ENCODE peak calls at places on chromosomes 12 and 14, in seven cellular contexts. K is NB4, E is IMR-90, A is prostate gland, I is thyroid gland, G is body of pancreas, W is GM12878. T is an unnamed sample.

GRCh38 chr12:91098942-91099341 is 12.4 kb downstream of the LUM start:
- DNase-seq in K (no peak), E (peak; percentile 93), A (no peak), I (no peak), G (no peak), W (no peak), T (no peak)

GRCh38 chr12:172732-173161 is 41.2 kb downstream of the SLC6A12 start:
- DNase-seq in K (peak; percentile 73), E (no peak), A (no peak), I (no peak), G (no peak), W (no peak), T (no peak)

GRCh38 chr14:82003418-82003817 is 469.8 kb upstream of the SEL1L start:
- DNase-seq in K (no peak), E (no peak), A (no peak), I (no peak), G (no peak), W (no peak), T (no peak)

GRCh38 chr14:76101980-76102379 is 49.7 kb upstream of the GPATCH2L start:
- DNase-seq in K (no peak), E (no peak), A (no peak), I (no peak), G (no peak), W (no peak), T (no peak)

GRCh38 chr14:31834616-31835015 is 242.5 kb upstream of the ARHGAP5 start:
- DNase-seq in K (no peak), E (peak; percentile 52), A (no peak), I (peak; percentile 7), G (no peak), W (no peak), T (no peak)

GRCh38 chr14:101808020-101808641 is 46.6 kb downstream of the PPP2R5C start:
- DNase-seq in K (peak; percentile 23), E (no peak), A (no peak), I (no peak), G (peak; percentile 58), W (no peak), T (no peak)

GRCh38 chr12:122486805-122487426 is 13.8 kb downstream of the ZCCHC8 start:
- DNase-seq in K (no peak), E (no peak), A (no peak), I (no peak), G (no peak), W (no peak), T (no peak)

GRCh38 chr12:60174476-60174875 is 578.6 kb downstream of the SLC16A7 start:
- DNase-seq in K (no peak), E (peak; percentile 55), A (no peak), I (no peak), G (no peak), W (no peak), T (no peak)

GRCh38 chr12:115660211-115660805 is 617.2 kb downstream of the MED13L start:
- DNase-seq in K (no peak), E (no peak), A (no peak), I (no peak), G (no peak), W (no peak), T (peak; percentile 31)

GRCh38 chr12:558595-558994 is 98.9 kb downstream of the B4GALNT3 start:
- DNase-seq in K (no peak), E (no peak), A (no peak), I (no peak), G (no peak), W (no peak), T (no peak)

GRCh38 chr12:62655524-62656160 is 189.0 kb downstream of the MON2 start:
- DNase-seq in K (no peak), E (no peak), A (no peak), I (no peak), G (no peak), W (no peak), T (no peak)

GRCh38 chr12:58882796-58883195 is 37.5 kb downstream of the LRIG3 start:
- DNase-seq in K (no peak), E (no peak), A (no peak), I (no peak), G (no peak), W (no peak), T (no peak)

GRCh38 chr12:120710805-120711296 is 593 bp downstream of the UNC119B start:
- DNase-seq in K (peak; percentile 72), E (no peak), A (no peak), I (peak; percentile 71), G (peak; percentile 23), W (no peak), T (no peak)

GRCh38 chr12:31105668-31106067 is 32.0 kb downstream of the DDX11 start:
- DNase-seq in K (no peak), E (no peak), A (no peak), I (no peak), G (no peak), W (no peak), T (no peak)

GRCh38 chr12:111926631-111927030 is 84.6 kb downstream of the MAPKAPK5 start:
- DNase-seq in K (no peak), E (no peak), A (no peak), I (no peak), G (no peak), W (no peak), T (no peak)

GRCh38 chr14:58415636-58416559 is 11.4 kb downstream of the TIMM9 start:
- DNase-seq in K (no peak), E (no peak), A (no peak), I (no peak), G (no peak), W (no peak), T (no peak)
- TF ChIP-seq CTCF in K (no peak), E (no peak), A (no peak), I (no peak), G (no peak), W (no peak), T (no peak)

GRCh38 chr12:118061011-118061875 is at the start of gene WSB2:
- DNase-seq in K (peak; percentile 59), E (peak; percentile 50), A (peak; percentile 70), I (peak; percentile 79), G (peak; percentile 65), W (no peak), T (peak; percentile 70)
- TF ChIP-seq POLR2A in K (no peak), E (peak; percentile 68), A (no peak), I (no peak), G (no peak), W (peak; percentile 50), T (no peak)

GRCh38 chr12:41512531-41512930 is 324.4 kb downstream of the PDZRN4 start:
- DNase-seq in K (no peak), E (no peak), A (no peak), I (no peak), G (no peak), W (no peak), T (no peak)

GRCh38 chr12:41511247-41511646 is 323.1 kb downstream of the PDZRN4 start:
- DNase-seq in K (no peak), E (no peak), A (no peak), I (no peak), G (no peak), W (no peak), T (no peak)

GRCh38 chr12:41515953-41516352 is 327.8 kb downstream of the PDZRN4 start:
- DNase-seq in K (no peak), E (no peak), A (no peak), I (no peak), G (no peak), W (no peak), T (no peak)

GRCh38 chr12:41514050-41514449 is 325.9 kb downstream of the PDZRN4 start:
- DNase-seq in K (no peak), E (no peak), A (no peak), I (no peak), G (no peak), W (no peak), T (no peak)

DNA sequence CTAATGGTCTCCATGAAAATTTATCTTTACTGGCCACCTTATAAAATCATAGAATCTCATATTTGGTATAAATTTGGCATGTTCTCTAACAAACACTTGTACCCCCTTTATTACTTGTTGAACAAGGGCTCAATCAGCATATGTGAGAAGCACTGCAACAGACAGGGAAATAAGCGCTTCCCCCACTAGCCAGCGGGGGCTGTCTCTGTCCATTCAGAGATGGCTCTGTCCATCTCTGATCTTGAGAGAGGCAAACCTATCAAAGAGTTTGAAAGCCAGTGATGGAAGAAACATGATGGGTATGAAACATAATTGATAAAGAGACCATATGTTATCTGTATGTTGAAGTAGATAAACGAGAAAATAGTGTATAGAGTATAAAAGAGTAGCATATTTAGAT is 326.8 kb downstream of the PDZRN4 start:
- DNase-seq in K (peak; percentile 14), E (no peak), A (no peak), I (no peak), G (no peak), W (no peak), T (no peak)
- TF ChIP-seq CTCF in K (peak; percentile 38), E (no peak), A (no peak), I (no peak), G (no peak), W (no peak), T (no peak)

GRCh38 chr14:77722301-77722700 is 14.4 kb downstream of the SLIRP start:
- DNase-seq in K (no peak), E (no peak), A (no peak), I (no peak), G (no peak), W (no peak), T (no peak)

GRCh38 chr14:77714926-77715325 is 7.0 kb downstream of the SLIRP start:
- DNase-seq in K (no peak), E (no peak), A (no peak), I (no peak), G (no peak), W (no peak), T (no peak)

GRCh38 chr14:77721437-77721836 is 13.5 kb downstream of the SLIRP start:
- DNase-seq in K (no peak), E (no peak), A (no peak), I (no peak), G (no peak), W (no peak), T (no peak)

GRCh38 chr14:77717608-77718305 is 9.9 kb downstream of the SLIRP start:
- DNase-seq in K (no peak), E (no peak), A (no peak), I (no peak), G (no peak), W (no peak), T (no peak)
- TF ChIP-seq POLR2A in K (no peak), E (no peak), A (no peak), I (no peak), G (no peak), W (no peak), T (no peak)

T was measured in stomach.